ENCODE peak calls at places on chromosomes 7 and 10, in four cellular contexts. One of them, this sample, is unnamed. For H3K9me2, the result is how much of the 10 kb centered on the place peaks cover.

GRCh38 chr10:88833722-88834121 is 17.9 kb downstream of the ANKRD22 start:
- DNase-seq in HCT116: no peak
- DNase-seq in PC-3: no peak
- DNase-seq in GM23338: no peak
- DNase-seq in this sample: peak

GRCh38 chr10:14549496-14549895 is 218.8 kb upstream of the FRMD4A start:
- DNase-seq in HCT116: no peak
- DNase-seq in PC-3: no peak
- DNase-seq in GM23338: no peak
- DNase-seq in this sample: no peak

GRCh38 chr10:92695679-92696605 is 6.2 kb downstream of the HHEX start:
- DNase-seq in HCT116: no peak
- DNase-seq in PC-3: no peak
- DNase-seq in GM23338: peak
- DNase-seq in this sample: no peak

GRCh38 chr10:69628876-69629275 is 1.2 kb upstream of the FAM241B start:
- DNase-seq in HCT116: no peak
- DNase-seq in PC-3: no peak
- DNase-seq in GM23338: no peak
- DNase-seq in this sample: no peak

GRCh38 chr7:142587578-142588191 is 161.6 kb upstream of the PRSS1 start:
- DNase-seq in HCT116: peak
- DNase-seq in PC-3: peak
- DNase-seq in GM23338: peak
- DNase-seq in this sample: peak

GRCh38 chr10:1520909-1521565 is 216.3 kb downstream of the ADARB2 start:
- DNase-seq in HCT116: no peak
- DNase-seq in PC-3: no peak
- DNase-seq in GM23338: no peak
- DNase-seq in this sample: no peak

GRCh38 chr7:11261470-11261869 is 287.8 kb downstream of the PHF14 start:
- DNase-seq in HCT116: peak
- DNase-seq in PC-3: peak
- DNase-seq in GM23338: no peak
- DNase-seq in this sample: no peak

GRCh38 chr10:7667262-7668141 is 736 bp upstream of the ITIH5 start:
- DNase-seq in HCT116: no peak
- DNase-seq in PC-3: no peak
- DNase-seq in GM23338: peak
- DNase-seq in this sample: no peak

GRCh38 chr10:49074836-49075235 is 40.5 kb downstream of the VSTM4 start:
- DNase-seq in HCT116: no peak
- DNase-seq in PC-3: no peak
- DNase-seq in GM23338: no peak
- DNase-seq in this sample: no peak
- H3K27ac ChIP-seq in HCT116: no peak
- H3K27ac ChIP-seq in PC-3: no peak
- H3K27ac ChIP-seq in GM23338: no peak
- H3K27ac ChIP-seq in this sample: no peak

GRCh38 chr7:84953294-84953693 is 233.6 kb downstream of the SEMA3D start:
- DNase-seq in HCT116: no peak
- DNase-seq in PC-3: no peak
- DNase-seq in GM23338: no peak
- DNase-seq in this sample: no peak
- H3K9me2 ChIP-seq in HCT116: under half
- H3K9me2 ChIP-seq in PC-3: under half
- H3K9me2 ChIP-seq in GM23338: under half
- H3K9me2 ChIP-seq in this sample: under half

DNA sequence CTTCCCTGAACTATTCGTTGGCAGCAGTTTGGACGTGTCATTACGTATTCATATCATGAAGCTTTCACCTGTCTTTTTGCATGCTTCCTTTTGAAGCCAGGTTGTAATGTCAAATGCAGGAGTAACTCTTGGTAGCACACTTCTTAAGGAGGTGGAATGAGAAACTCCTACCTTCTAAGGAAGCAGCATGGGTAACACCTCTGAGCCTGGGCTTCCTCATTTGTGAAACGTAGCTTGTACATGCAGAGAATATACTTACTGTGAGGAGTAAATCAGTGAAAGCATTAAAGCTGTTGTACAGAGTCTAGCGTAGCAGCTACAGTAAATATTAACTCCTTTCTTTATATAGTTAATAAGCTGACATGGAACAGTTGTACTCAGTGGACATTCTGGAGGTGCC is 21.1 kb downstream of the CUL1 start:
- DNase-seq in HCT116: no peak
- DNase-seq in PC-3: no peak
- DNase-seq in GM23338: no peak
- DNase-seq in this sample: no peak
- H3K4me2 ChIP-seq in HCT116: no peak
- H3K4me2 ChIP-seq in PC-3: no peak
- H3K4me2 ChIP-seq in GM23338: no peak
- H3K4me2 ChIP-seq in this sample: no peak

GRCh38 chr10:73898730-73899400 is 12.1 kb upstream of the PLAU start:
- DNase-seq in HCT116: no peak
- DNase-seq in PC-3: no peak
- DNase-seq in GM23338: no peak
- DNase-seq in this sample: no peak
- H3K27ac ChIP-seq in HCT116: peak
- H3K27ac ChIP-seq in PC-3: peak
- H3K27ac ChIP-seq in GM23338: no peak
- H3K27ac ChIP-seq in this sample: no peak

GRCh38 chr10:102153093-102153620 is 968 bp downstream of the NOLC1 start:
- DNase-seq in HCT116: no peak
- DNase-seq in PC-3: no peak
- DNase-seq in GM23338: peak
- DNase-seq in this sample: no peak
- H3K9me2 ChIP-seq in HCT116: under half
- H3K9me2 ChIP-seq in PC-3: under half
- H3K9me2 ChIP-seq in GM23338: under half
- H3K9me2 ChIP-seq in this sample: under half

DNA sequence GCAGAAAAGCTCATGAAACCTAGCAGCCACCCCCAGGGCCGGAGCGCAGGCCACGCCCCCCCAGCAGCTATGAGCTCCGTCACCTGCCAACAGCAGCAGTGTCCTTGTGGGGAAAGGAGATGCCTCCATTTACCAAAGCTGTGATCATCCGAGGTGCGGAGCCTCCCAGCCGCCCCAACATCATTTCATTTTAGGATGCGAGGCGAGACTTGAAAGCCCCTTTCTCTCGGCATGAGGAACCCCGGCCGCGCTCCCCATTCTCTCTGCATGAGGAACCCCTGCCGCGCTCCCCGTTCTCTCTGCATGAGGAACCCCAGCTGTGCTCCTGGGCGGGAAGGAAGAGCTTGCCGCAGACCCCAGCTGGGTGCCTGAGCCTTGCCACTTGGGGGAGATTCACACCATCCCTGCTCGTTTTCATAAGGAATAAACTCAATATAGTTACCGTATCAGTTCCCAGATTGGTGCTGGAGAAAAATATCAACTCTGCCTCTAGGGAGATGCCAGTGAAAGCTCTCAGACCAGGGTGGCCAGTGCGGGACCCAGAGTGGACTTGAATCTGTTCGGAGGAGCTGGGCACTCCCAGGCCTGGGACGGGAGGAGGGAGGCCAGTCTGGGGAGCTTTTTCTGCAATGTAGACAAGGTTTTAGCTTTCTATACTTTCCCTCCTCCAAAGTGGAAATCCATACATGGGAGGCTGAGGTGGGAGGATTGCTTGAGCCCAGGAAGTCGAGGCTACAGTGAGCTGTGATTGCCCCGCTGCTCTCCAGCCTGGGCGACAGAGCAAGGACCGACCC is 35.0 kb downstream of the JAKMIP3 start:
- DNase-seq in HCT116: no peak
- DNase-seq in PC-3: no peak
- DNase-seq in GM23338: no peak
- DNase-seq in this sample: no peak
- H3K4me2 ChIP-seq in HCT116: no peak
- H3K4me2 ChIP-seq in PC-3: no peak
- H3K4me2 ChIP-seq in GM23338: no peak
- H3K4me2 ChIP-seq in this sample: no peak